ENCODE peak calls at places on chromosomes 13 and 19, in six cellular contexts. F is astrocyte of the cerebellum, G is coronary artery, V is IMR-90, J is astrocyte of the spinal cord, U is PC-3. Y is an unnamed sample.

GRCh38 chr13:112885782-112886268 is 83.2 kb upstream of the MCF2L start:
- DNase-seq in F (peak), G (peak), V (peak), J (peak), U (peak), Y (peak)

GRCh38 chr13:20160346-20161274 is at the start of gene GJA3:
- DNase-seq in F (no peak), G (no peak), V (peak), J (no peak), U (peak), Y (no peak)

GRCh38 chr13:27472441-27472840 is 22.1 kb upstream of the MTIF3 start:
- DNase-seq in F (no peak), G (no peak), V (no peak), J (no peak), U (peak), Y (no peak)

GRCh38 chr19:49489601-49490167 is 2.3 kb downstream of the RPL13A start:
- DNase-seq in F (no peak), G (no peak), V (no peak), J (no peak), U (no peak), Y (no peak)

GRCh38 chr13:30806784-30807183 is 71.4 kb downstream of the ALOX5AP start:
- DNase-seq in F (no peak), G (no peak), V (peak), J (peak), U (peak), Y (no peak)

GRCh38 chr19:344625-345319 is at the start of gene MIER2:
- DNase-seq in F (peak), G (no peak), V (peak), J (peak), U (peak), Y (no peak)

GRCh38 chr19:32098953-32099352 is 246.5 kb upstream of the ZNF507 start:
- DNase-seq in F (no peak), G (no peak), V (no peak), J (no peak), U (no peak), Y (no peak)

GRCh38 chr13:113845723-113846638 is 17.9 kb downstream of the GAS6 start:
- DNase-seq in F (no peak), G (no peak), V (no peak), J (no peak), U (no peak), Y (no peak)

GRCh38 chr13:79281335-79281734 is 124.7 kb downstream of the RBM26 start:
- DNase-seq in F (no peak), G (no peak), V (no peak), J (no peak), U (no peak), Y (no peak)

GRCh38 chr19:1822210-1822609 is 10.1 kb upstream of the ATP8B3 start:
- DNase-seq in F (no peak), G (no peak), V (no peak), J (no peak), U (no peak), Y (no peak)

GRCh38 chr19:11355160-11356073 is at the start of gene PLPPR2:
- DNase-seq in F (peak), G (peak), V (peak), J (peak), U (peak), Y (peak)

GRCh38 chr19:42528354-42529247 is at the start of gene CEACAM1:
- DNase-seq in F (no peak), G (no peak), V (no peak), J (no peak), U (peak), Y (no peak)

GRCh38 chr13:26599403-26599802 is 41.9 kb downstream of the WASF3 start:
- DNase-seq in F (no peak), G (no peak), V (no peak), J (no peak), U (no peak), Y (no peak)

GRCh38 chr19:50670102-50670380 is 20.8 kb downstream of the C19orf81 start:
- DNase-seq in F (no peak), G (no peak), V (no peak), J (no peak), U (no peak), Y (no peak)

GRCh38 chr19:4267901-4268815 is 10.9 kb upstream of the SHD start:
- DNase-seq in F (no peak), G (no peak), V (no peak), J (no peak), U (no peak), Y (no peak)

GRCh38 chr19:31351212-31352193 is 2.3 kb upstream of the TSHZ3 start:
- DNase-seq in F (no peak), G (no peak), V (peak), J (peak), U (peak), Y (no peak)

GRCh38 chr13:27024781-27025492 is 146.7 kb downstream of the USP12 start:
- DNase-seq in F (no peak), G (peak), V (no peak), J (no peak), U (no peak), Y (no peak)

GRCh38 chr13:96090240-96091101 is 564 bp downstream of the HS6ST3 start:
- DNase-seq in F (no peak), G (no peak), V (no peak), J (peak), U (no peak), Y (no peak)

GRCh38 chr13:44148159-44148929 is 225.3 kb upstream of the SERP2 start:
- DNase-seq in F (no peak), G (no peak), V (peak), J (peak), U (peak), Y (no peak)

GRCh38 chr13:48801255-48801654 is 147.5 kb downstream of the CYSLTR2 start:
- DNase-seq in F (no peak), G (no peak), V (peak), J (peak), U (no peak), Y (peak)

GRCh38 chr13:21009036-21009435 is 52.4 kb downstream of the LATS2 start:
- DNase-seq in F (no peak), G (peak), V (no peak), J (no peak), U (no peak), Y (no peak)

GRCh38 chr13:106635616-106636015 is 67.7 kb upstream of the ARGLU1 start:
- DNase-seq in F (no peak), G (no peak), V (no peak), J (no peak), U (no peak), Y (no peak)

GRCh38 chr19:42420055-42420544 is 7.1 kb downstream of the LIPE start:
- DNase-seq in F (no peak), G (no peak), V (peak), J (no peak), U (peak), Y (no peak)

GRCh38 chr13:76610819-76611415 is 275.3 kb downstream of the KCTD12 start:
- DNase-seq in F (no peak), G (no peak), V (no peak), J (no peak), U (no peak), Y (no peak)

GRCh38 chr13:33123066-33123940 is 107.1 kb downstream of the KL start:
- DNase-seq in F (no peak), G (no peak), V (peak), J (no peak), U (no peak), Y (peak)

GRCh38 chr19:40502647-40503046 is 35.8 kb downstream of the SPTBN4 start:
- DNase-seq in F (no peak), G (no peak), V (no peak), J (no peak), U (peak), Y (no peak)

DNA sequence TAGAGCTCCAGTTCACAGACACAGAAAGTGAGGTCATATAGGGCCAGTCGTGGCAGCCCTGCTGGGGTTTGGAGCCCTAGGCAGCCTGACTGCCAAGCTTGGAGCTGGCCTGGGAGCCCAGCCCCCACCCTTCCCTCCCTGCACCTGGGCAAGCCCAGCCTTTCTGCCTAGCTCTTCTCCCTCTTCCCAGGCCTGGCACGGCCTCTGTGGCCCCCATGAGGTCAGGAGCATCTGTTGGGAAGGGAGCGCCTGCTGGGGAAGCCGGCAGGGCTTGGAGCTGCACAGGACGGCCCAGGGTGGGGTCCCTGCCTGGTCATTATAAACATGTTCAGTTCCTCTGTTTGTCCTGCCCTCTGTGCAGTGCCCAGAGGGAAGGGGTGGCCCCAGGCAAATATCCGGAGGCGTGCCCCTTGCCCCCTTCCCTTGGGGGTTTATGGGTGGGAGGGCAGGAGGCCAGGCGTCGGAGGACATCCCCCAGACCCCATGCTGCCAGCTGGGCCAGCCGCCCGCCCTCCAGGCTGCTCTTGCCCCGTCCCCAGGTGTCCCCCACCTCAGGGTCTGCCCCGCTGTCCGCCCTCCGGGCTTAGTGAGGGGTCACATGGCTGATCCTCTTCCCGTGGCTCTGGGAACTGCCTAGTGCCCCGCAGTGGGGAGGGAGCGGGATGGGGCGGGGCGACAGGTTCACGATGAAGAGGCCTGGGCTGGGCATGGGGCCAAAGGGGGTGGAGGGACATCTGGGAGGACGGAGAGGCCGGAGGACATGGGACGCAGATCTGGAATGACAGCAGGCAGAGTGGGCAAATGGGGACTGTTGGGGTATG is 30.0 kb upstream of the NCCRP1 start:
- DNase-seq in F (no peak), G (no peak), V (no peak), J (no peak), U (peak), Y (no peak)
- H3K4me3 ChIP-seq in F (no peak), G (no peak), V (no peak), J (no peak), U (no peak), Y (no peak)

GRCh38 chr13:73722120-73722519 is 412.1 kb downstream of the KLF12 start:
- DNase-seq in F (peak), G (no peak), V (peak), J (peak), U (peak), Y (peak)
- TF ChIP-seq CTCF in F (peak), G (no peak), V (peak), J (peak), U (peak), Y (peak)

GRCh38 chr19:33300016-33300981 is 2.0 kb downstream of the CEBPA start:
- DNase-seq in F (no peak), G (no peak), V (no peak), J (no peak), U (no peak), Y (no peak)
- H3K4me3 ChIP-seq in F (no peak), G (peak), V (no peak), J (no peak), U (peak), Y (no peak)

GRCh38 chr19:7534531-7534980 is 961 bp upstream of the PNPLA6 start:
- DNase-seq in F (peak), G (peak), V (peak), J (peak), U (peak), Y (peak)
- TF ChIP-seq CTCF in F (peak), G (no peak), V (peak), J (peak), U (peak), Y (peak)

GRCh38 chr19:16612631-16613030 is 15.4 kb downstream of the MED26 start:
- DNase-seq in F (no peak), G (no peak), V (no peak), J (no peak), U (no peak), Y (no peak)
- H3K4me3 ChIP-seq in F (no peak), G (no peak), V (no peak), J (no peak), U (no peak), Y (no peak)

DNA sequence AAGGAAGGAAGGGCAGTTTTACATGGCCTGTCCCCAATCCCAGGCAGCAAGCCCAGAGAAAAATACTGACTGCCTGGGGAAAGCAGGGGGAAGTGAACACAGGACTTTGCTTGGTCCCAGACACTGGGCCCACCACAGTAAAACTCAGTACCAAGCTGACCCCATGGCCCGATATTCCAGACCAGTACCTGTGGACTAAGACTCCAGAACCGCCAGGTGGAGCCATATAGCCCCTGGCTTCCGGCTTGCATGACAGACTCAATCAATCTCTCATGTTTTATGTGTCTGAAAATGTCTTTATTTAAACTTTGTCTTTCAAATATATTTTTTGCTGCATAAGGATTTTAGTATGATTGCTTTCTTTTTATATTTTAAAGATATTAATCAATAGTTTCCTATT is 767.9 kb upstream of the SLITRK6 start:
- DNase-seq in F (no peak), G (no peak), V (no peak), J (no peak), U (peak), Y (no peak)
- TF ChIP-seq CTCF in F (no peak), G (no peak), V (no peak), J (no peak), U (peak), Y (no peak)

Y was measured in BJ.